ENCODE peak calls at places on chromosomes 13 and 19, in six cellular contexts. One of them, this sample, is unnamed.

GRCh38 chr19:32251634-32252332 is 93.6 kb upstream of the ZNF507 start:
- DNase-seq in mucosa of descending colon: no peak
- DNase-seq in spleen: no peak
- DNase-seq in left ventricle myocardium superior: no peak
- DNase-seq in left lung: no peak
- DNase-seq in upper lobe of right lung: no peak
- DNase-seq in this sample: no peak

GRCh38 chr13:26999499-26999898 is 172.1 kb downstream of the USP12 start:
- DNase-seq in left lung: no peak
- DNase-seq in mucosa of descending colon: no peak
- DNase-seq in upper lobe of right lung: no peak
- DNase-seq in spleen: peak
- DNase-seq in left ventricle myocardium superior: no peak
- DNase-seq in this sample: peak

GRCh38 chr13:49540552-49540951 is 44.8 kb downstream of the PHF11 start:
- DNase-seq in left lung: no peak
- DNase-seq in mucosa of descending colon: no peak
- DNase-seq in upper lobe of right lung: no peak
- DNase-seq in left ventricle myocardium superior: no peak
- DNase-seq in spleen: no peak
- DNase-seq in this sample: no peak

GRCh38 chr19:35710784-35711723 is 6.7 kb downstream of the ZBTB32 start:
- DNase-seq in mucosa of descending colon: no peak
- DNase-seq in left lung: no peak
- DNase-seq in upper lobe of right lung: no peak
- DNase-seq in spleen: no peak
- DNase-seq in left ventricle myocardium superior: no peak
- DNase-seq in this sample: no peak

GRCh38 chr19:8423821-8424223 is 10.7 kb downstream of the MARCHF2 start:
- DNase-seq in upper lobe of right lung: peak
- DNase-seq in mucosa of descending colon: peak
- DNase-seq in spleen: peak
- DNase-seq in left lung: peak
- DNase-seq in left ventricle myocardium superior: peak
- DNase-seq in this sample: peak

GRCh38 chr13:24741016-24741662 is 22.8 kb upstream of the RNF17 start:
- DNase-seq in spleen: no peak
- DNase-seq in mucosa of descending colon: no peak
- DNase-seq in upper lobe of right lung: no peak
- DNase-seq in left ventricle myocardium superior: no peak
- DNase-seq in left lung: no peak
- DNase-seq in this sample: no peak

GRCh38 chr13:37656247-37656940 is 57.8 kb upstream of the POSTN start:
- DNase-seq in mucosa of descending colon: no peak
- DNase-seq in left lung: no peak
- DNase-seq in left ventricle myocardium superior: no peak
- DNase-seq in spleen: no peak
- DNase-seq in upper lobe of right lung: no peak
- DNase-seq in this sample: no peak

GRCh38 chr13:105231579-105231978 is 1303.9 kb downstream of the EFNB2 start:
- DNase-seq in left lung: no peak
- DNase-seq in upper lobe of right lung: no peak
- DNase-seq in mucosa of descending colon: no peak
- DNase-seq in spleen: no peak
- DNase-seq in left ventricle myocardium superior: no peak
- DNase-seq in this sample: no peak

GRCh38 chr19:29048873-29049272 is 164.1 kb downstream of the UQCRFS1 start:
- DNase-seq in left ventricle myocardium superior: no peak
- DNase-seq in left lung: no peak
- DNase-seq in spleen: no peak
- DNase-seq in upper lobe of right lung: no peak
- DNase-seq in mucosa of descending colon: no peak
- DNase-seq in this sample: no peak

This sample was measured in posterior vena cava.